ENCODE peak calls at places on chromosomes 6 and 20, in seven cellular contexts. P, T, Y, H, C, W and X are unnamed samples.

GRCh38 chr6:17015551-17016381 is 86.1 kb upstream of the STMND1 start:
- DNase-seq in P (peak), T (no peak), Y (no peak), H (no peak), C (no peak), W (peak), X (no peak)

GRCh38 chr20:44247131-44247571 is at the start of gene GDAP1L1:
- DNase-seq in P (no peak), T (peak), Y (peak), H (no peak), C (no peak), W (peak), X (no peak)

GRCh38 chr6:158669145-158670035 is 19.5 kb downstream of the SYTL3 start:
- DNase-seq in P (peak), T (no peak), Y (no peak), H (no peak), C (no peak), W (no peak), X (no peak)

GRCh38 chr6:20044883-20045282 is 167.4 kb downstream of the MBOAT1 start:
- DNase-seq in P (no peak), T (no peak), Y (no peak), H (no peak), C (no peak), W (no peak), X (no peak)

GRCh38 chr20:37643400-37643799 is 50.4 kb upstream of the CTNNBL1 start:
- DNase-seq in P (no peak), T (no peak), Y (no peak), H (no peak), C (no peak), W (no peak), X (no peak)

GRCh38 chr6:108621117-108621516 is 60.4 kb downstream of the FOXO3 start:
- DNase-seq in P (peak), T (peak), Y (no peak), H (peak), C (no peak), W (no peak), X (peak)

GRCh38 chr6:158149641-158150040 is 18.4 kb downstream of the SERAC1 start:
- DNase-seq in P (peak), T (no peak), Y (no peak), H (peak), C (no peak), W (no peak), X (no peak)

GRCh38 chr6:303948-304558 is 11.8 kb downstream of the DUSP22 start:
- DNase-seq in P (no peak), T (no peak), Y (no peak), H (no peak), C (no peak), W (no peak), X (no peak)

GRCh38 chr6:120735641-120736040 is 598.6 kb downstream of the TBC1D32 start:
- DNase-seq in P (peak), T (no peak), Y (no peak), H (no peak), C (no peak), W (no peak), X (no peak)

GRCh38 chr20:25299801-25300200 is 51.9 kb downstream of the PYGB start:
- DNase-seq in P (peak), T (no peak), Y (no peak), H (no peak), C (no peak), W (no peak), X (no peak)

GRCh38 chr20:23666189-23666588 is 22.6 kb downstream of the CST4 start:
- DNase-seq in P (no peak), T (no peak), Y (peak), H (no peak), C (no peak), W (no peak), X (no peak)
- TF ChIP-seq CTCF in P (peak), T (no peak), Y (peak), H (peak), C (no peak), W (no peak), X (no peak)

DNA sequence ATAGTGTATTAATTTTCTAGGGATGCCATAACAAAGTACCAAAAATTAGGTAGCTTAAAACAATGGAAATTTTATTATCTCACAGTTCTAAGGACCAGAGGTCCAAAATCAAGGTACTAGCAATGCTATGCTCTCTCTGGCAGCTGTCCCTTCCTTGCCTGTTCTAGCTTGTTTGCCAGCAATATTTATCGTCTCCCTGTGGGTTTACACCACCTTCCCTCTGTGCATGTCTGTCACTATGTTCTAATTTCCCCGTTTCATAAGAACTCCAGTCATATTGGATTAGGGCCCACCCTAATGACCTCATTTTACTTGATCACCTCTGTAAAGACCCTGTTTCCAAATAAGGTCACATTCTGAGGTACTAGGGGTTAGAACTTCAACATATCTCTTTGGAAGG is 217.2 kb downstream of the IBTK start:
- DNase-seq in P (no peak), T (no peak), Y (no peak), H (no peak), C (no peak), W (no peak), X (no peak)
- H3K27ac ChIP-seq in P (no peak), T (no peak), Y (no peak), H (no peak), C (peak), W (no peak), X (peak)

DNA sequence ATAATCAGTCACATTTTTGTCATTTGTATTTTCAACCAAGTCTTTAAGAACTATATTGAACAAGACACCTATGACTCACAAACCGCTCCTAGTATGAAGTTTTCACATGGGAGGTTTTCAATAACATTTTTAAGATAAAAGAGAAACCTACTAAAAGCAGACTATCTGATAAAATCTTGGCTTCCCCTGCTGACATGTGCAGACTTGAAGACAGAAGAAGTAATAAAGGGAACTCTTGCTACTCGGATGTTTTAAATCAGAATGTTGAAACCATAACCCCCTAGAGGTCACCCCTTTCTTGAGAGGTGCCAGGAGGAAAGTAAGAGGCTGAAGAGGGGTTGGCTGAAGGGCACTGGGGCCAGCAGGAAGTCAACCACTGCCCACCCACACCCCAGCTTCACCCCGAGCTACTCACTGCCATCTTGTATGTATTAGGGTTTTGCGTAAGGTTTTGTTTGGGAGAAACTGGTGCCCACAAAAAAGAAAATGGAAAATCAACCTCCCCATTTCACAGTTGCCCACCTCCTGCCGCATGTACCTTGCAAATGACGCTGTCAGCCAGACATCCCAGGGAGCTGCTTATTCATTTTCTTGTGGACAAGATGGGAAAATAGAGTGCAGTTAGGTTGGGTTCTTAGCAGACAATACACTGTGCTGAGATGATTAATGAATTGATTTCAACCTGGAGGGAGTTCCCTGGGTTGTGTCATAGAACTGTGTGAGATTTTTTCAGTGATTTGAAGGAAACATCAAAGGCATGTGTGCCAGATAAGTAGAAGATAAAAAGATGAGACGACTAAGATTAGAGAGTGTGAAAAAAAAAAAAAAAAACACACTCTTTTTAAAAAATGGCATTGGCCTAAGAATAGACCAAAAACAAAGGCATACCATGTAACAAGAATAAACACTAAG is 83.2 kb upstream of the TAB2 start:
- DNase-seq in P (peak), T (no peak), Y (no peak), H (no peak), C (no peak), W (no peak), X (no peak)
- TF ChIP-seq CTCF in P (no peak), T (no peak), Y (no peak), H (no peak), C (no peak), W (no peak), X (no peak)

GRCh38 chr20:3934628-3935027 is 45.4 kb downstream of the PANK2 start:
- DNase-seq in P (no peak), T (no peak), Y (no peak), H (no peak), C (no peak), W (no peak), X (no peak)

GRCh38 chr20:3932277-3933073 is 43.3 kb downstream of the PANK2 start:
- DNase-seq in P (no peak), T (no peak), Y (no peak), H (no peak), C (no peak), W (no peak), X (no peak)

GRCh38 chr20:3931664-3932063 is 42.5 kb downstream of the PANK2 start:
- DNase-seq in P (no peak), T (no peak), Y (no peak), H (no peak), C (no peak), W (no peak), X (no peak)

GRCh38 chr20:3935295-3935955 is 46.2 kb downstream of the PANK2 start:
- DNase-seq in P (no peak), T (peak), Y (no peak), H (no peak), C (no peak), W (peak), X (peak)

GRCh38 chr20:3933126-3933684 is 44.0 kb downstream of the PANK2 start:
- DNase-seq in P (no peak), T (no peak), Y (no peak), H (no peak), C (no peak), W (no peak), X (no peak)
- H3K27ac ChIP-seq in P (no peak), T (no peak), Y (no peak), H (no peak), C (peak), W (peak), X (peak)

GRCh38 chr6:68967549-68968300 is 332.6 kb downstream of the ADGRB3 start:
- DNase-seq in P (peak), T (peak), Y (peak), H (peak), C (peak), W (peak), X (no peak)
- TF ChIP-seq CTCF in P (peak), T (peak), Y (peak), H (peak), C (peak), W (peak), X (peak)

DNA sequence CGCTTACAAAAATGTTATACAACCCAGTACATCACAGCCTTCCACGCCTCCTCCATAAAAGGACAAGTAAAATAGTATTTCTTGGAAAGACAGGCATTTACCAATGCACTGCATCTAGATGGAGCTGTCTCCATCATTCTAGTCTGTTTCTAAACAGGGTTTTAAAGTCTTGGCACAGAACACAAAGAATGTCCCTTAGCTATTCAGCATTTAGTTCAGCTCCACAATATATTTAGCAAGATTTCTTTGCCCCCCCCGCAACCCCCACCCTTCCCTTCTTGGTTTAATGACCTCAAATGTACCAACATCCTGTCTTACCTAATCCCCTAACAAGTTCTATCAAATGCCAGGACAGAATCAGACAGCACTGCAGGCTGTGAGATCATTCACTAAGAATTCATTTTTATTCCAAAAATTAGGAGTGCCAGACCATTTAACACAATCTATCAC is 198.6 kb downstream of the BACH2 start:
- DNase-seq in P (peak), T (peak), Y (no peak), H (peak), C (peak), W (peak), X (peak)
- H3K27ac ChIP-seq in P (no peak), T (no peak), Y (no peak), H (peak), C (peak), W (peak), X (peak)

GRCh38 chr20:49548371-49548947 is 19.5 kb downstream of the PTGIS start:
- DNase-seq in P (no peak), T (no peak), Y (no peak), H (no peak), C (no peak), W (no peak), X (no peak)

GRCh38 chr20:49543858-49544437 is 24.0 kb downstream of the PTGIS start:
- DNase-seq in P (no peak), T (no peak), Y (no peak), H (no peak), C (no peak), W (no peak), X (no peak)

GRCh38 chr20:49543071-49543857 is 24.7 kb downstream of the PTGIS start:
- DNase-seq in P (no peak), T (no peak), Y (no peak), H (no peak), C (no peak), W (no peak), X (no peak)

GRCh38 chr20:49544535-49544934 is 23.4 kb downstream of the PTGIS start:
- DNase-seq in P (no peak), T (no peak), Y (no peak), H (no peak), C (no peak), W (no peak), X (no peak)

DNA sequence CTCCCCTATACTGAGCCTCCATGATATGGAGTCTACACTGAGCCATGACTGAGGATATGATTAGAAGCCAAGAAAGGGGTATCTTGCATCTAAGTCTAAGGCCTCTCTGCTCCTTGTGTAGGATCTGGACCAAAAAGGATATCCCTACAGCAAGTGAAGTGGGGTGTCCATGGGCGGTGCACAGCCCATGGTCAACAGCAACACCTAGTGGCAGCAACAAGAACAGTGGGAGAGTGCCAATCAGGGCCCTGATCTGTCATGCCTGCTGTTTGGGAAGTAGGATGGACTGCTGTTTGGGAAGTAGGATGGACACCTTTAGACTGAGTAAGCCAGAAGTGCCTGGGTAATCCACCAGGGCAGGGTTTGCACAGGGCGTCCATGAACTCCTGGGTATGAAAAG is 22.4 kb downstream of the PTGIS start:
- DNase-seq in P (no peak), T (no peak), Y (no peak), H (no peak), C (no peak), W (no peak), X (no peak)
- TF ChIP-seq CTCF in P (peak), T (no peak), Y (peak), H (peak), C (no peak), W (no peak), X (no peak)

DNA sequence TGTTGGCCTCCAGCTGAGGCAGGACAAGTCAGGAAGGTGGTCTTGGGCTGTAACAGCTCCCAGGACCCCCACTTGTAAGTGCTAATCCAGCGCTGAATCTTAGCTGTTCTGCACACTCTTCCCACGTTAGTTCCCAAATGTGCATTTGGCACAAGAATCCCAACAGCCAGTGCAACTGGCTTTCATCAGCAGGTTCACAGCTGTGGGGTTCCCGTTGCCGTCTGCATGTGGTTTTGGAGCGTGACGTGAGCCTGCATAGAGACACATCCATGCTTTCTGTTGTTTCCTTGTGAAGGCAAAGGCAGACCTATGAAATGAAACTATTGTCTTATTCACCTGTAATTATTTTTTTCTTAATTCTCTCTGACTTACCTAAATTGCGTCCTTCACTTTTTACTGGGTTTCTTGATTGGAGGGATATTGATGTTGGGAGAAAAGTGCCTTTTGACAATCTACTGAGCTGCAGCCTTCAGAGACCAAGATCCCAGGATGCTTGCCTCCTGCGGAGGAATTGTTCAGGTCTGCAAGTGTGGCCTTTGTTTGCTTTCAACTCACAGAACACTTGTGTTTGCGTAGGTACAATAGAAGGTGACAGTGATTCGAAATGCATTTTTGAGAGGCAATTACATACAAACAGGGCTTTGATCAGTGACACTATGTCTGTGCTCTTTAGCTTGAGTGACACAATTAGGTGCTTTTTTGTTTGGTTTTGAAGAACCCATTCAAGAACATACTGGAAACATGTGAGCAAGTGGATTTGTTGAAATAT is 600.4 kb downstream of the QKI start:
- DNase-seq in P (no peak), T (no peak), Y (no peak), H (no peak), C (no peak), W (no peak), X (no peak)
- H3K27ac ChIP-seq in P (no peak), T (no peak), Y (no peak), H (no peak), C (no peak), W (no peak), X (no peak)

GRCh38 chr20:62405981-62406513 is 1.0 kb downstream of the CABLES2 start:
- DNase-seq in P (no peak), T (no peak), Y (no peak), H (no peak), C (no peak), W (no peak), X (no peak)

GRCh38 chr20:62406635-62407176 is 379 bp downstream of the CABLES2 start:
- DNase-seq in P (no peak), T (peak), Y (no peak), H (no peak), C (no peak), W (peak), X (no peak)

GRCh38 chr20:62408055-62408454 is 970 bp upstream of the CABLES2 start:
- DNase-seq in P (no peak), T (no peak), Y (no peak), H (no peak), C (no peak), W (no peak), X (no peak)

GRCh38 chr20:62408640-62409039 is 1.6 kb upstream of the CABLES2 start:
- DNase-seq in P (no peak), T (no peak), Y (peak), H (no peak), C (no peak), W (no peak), X (no peak)

GRCh38 chr20:62407221-62407992 is at the start of gene CABLES2:
- DNase-seq in P (peak), T (peak), Y (peak), H (peak), C (peak), W (peak), X (peak)
- TF ChIP-seq CTCF in P (no peak), T (peak), Y (no peak), H (no peak), C (peak), W (no peak), X (no peak)